ENCODE peak calls at places on chromosome 6, in seven cellular contexts. N is brain microvascular endothelial cell; V is naive thymus-derived CD4-positive, alpha-beta T cell; F is neural progenitor cell; R is AG10803; G is body of pancreas; M is HCT116. E is an unnamed sample.

GRCh38 chr6:105985816-105986632 is 100.1 kb upstream of the PRDM1 start:
- DNase-seq in F (peak), M (no peak), N (no peak), G (no peak), V (no peak), R (no peak), E (no peak)

GRCh38 chr6:42367353-42368011 is 84.2 kb downstream of the TRERF1 start:
- DNase-seq in R (peak), G (peak), V (peak), M (no peak), F (no peak), N (no peak), E (no peak)

GRCh38 chr6:90350689-90351554 is 54.3 kb upstream of the BACH2 start:
- DNase-seq in V (peak), R (no peak), F (no peak), N (no peak), G (peak), M (no peak), E (no peak)

GRCh38 chr6:24859132-24859531 is 60.4 kb upstream of the ARMH2 start:
- DNase-seq in M (no peak), F (no peak), N (no peak), R (no peak), V (no peak), G (no peak), E (no peak)

GRCh38 chr6:149694926-149695325 is 23.0 kb downstream of the LATS1 start:
- DNase-seq in R (no peak), N (no peak), M (no peak), F (no peak), G (no peak), V (no peak), E (no peak)

GRCh38 chr6:147949981-147950622 is 392.5 kb upstream of the SASH1 start:
- DNase-seq in G (no peak), V (no peak), N (peak), F (no peak), M (no peak), R (no peak), E (no peak)

GRCh38 chr6:5723905-5724691 is 282.6 kb downstream of the NRN1 start:
- DNase-seq in G (peak), F (peak), R (no peak), N (peak), V (no peak), M (no peak), E (no peak)

GRCh38 chr6:6820688-6821238 is 232.2 kb downstream of the LY86 start:
- DNase-seq in M (peak), N (no peak), G (peak), V (no peak), F (peak), R (no peak), E (no peak)

GRCh38 chr6:157096522-157096921 is 226.8 kb downstream of the TMEM242 start:
- DNase-seq in G (peak), M (no peak), R (no peak), V (no peak), F (no peak), N (no peak), E (no peak)

GRCh38 chr6:104884867-104885517 is 25.3 kb upstream of the HACE1 start:
- DNase-seq in M (no peak), R (no peak), N (no peak), V (no peak), G (no peak), F (no peak), E (peak)

GRCh38 chr6:85490516-85491248 is 40.8 kb downstream of the NT5E start:
- DNase-seq in N (no peak), G (no peak), V (no peak), M (peak), F (no peak), R (peak), E (no peak)

GRCh38 chr6:158109744-158110143 is 58.3 kb downstream of the SERAC1 start:
- DNase-seq in R (peak), G (no peak), F (no peak), M (no peak), V (no peak), N (no peak), E (peak)

GRCh38 chr6:6881438-6882267 is 226.1 kb upstream of the RREB1 start:
- DNase-seq in G (no peak), R (no peak), M (no peak), F (no peak), V (no peak), N (no peak), E (no peak)

GRCh38 chr6:42140051-42140450 is 2.4 kb downstream of the C6orf132 start:
- DNase-seq in N (no peak), V (no peak), M (no peak), G (peak), F (no peak), R (peak), E (no peak)

GRCh38 chr6:107866606-107867301 is 42.6 kb upstream of the SCML4 start:
- DNase-seq in R (peak), V (peak), M (peak), F (peak), N (peak), G (peak), E (no peak)

GRCh38 chr6:163612200-163612599 is 197.7 kb downstream of the QKI start:
- DNase-seq in F (no peak), V (no peak), G (no peak), M (no peak), R (no peak), N (no peak), E (no peak)

GRCh38 chr6:9002833-9003232 is 567.5 kb upstream of the SLC35B3 start:
- DNase-seq in M (no peak), R (no peak), G (no peak), F (no peak), V (no peak), N (no peak), E (no peak)

GRCh38 chr6:46174904-46175303 is 4.1 kb upstream of the ENPP5 start:
- DNase-seq in N (no peak), R (no peak), M (no peak), V (no peak), G (no peak), F (no peak), E (no peak)

GRCh38 chr6:89073840-89074239 is 6.7 kb upstream of the PNRC1 start:
- DNase-seq in N (no peak), M (no peak), F (no peak), R (no peak), V (no peak), G (no peak), E (no peak)

GRCh38 chr6:104689551-104690205 is 170.0 kb downstream of the HACE1 start:
- DNase-seq in F (no peak), M (peak), N (peak), V (no peak), G (no peak), R (peak), E (peak)

GRCh38 chr6:123997223-123997622 is 193.6 kb downstream of the NKAIN2 start:
- DNase-seq in R (no peak), G (peak), F (no peak), V (no peak), N (no peak), M (no peak), E (no peak)

GRCh38 chr6:79425589-79426311 is 111.5 kb downstream of the LCA5 start:
- DNase-seq in N (no peak), R (no peak), F (no peak), V (no peak), M (no peak), G (peak), E (no peak)

GRCh38 chr6:75285156-75285639 is 606 bp upstream of the TMEM30A start:
- DNase-seq in R (no peak), V (no peak), G (no peak), M (no peak), F (no peak), N (no peak), E (no peak)

GRCh38 chr6:132964101-132964867 is 149.9 kb downstream of the RPS12 start:
- DNase-seq in F (no peak), G (peak), N (peak), V (no peak), M (no peak), R (no peak), E (no peak)

GRCh38 chr6:127420558-127420957 is 38.6 kb downstream of the KIAA0408 start:
- DNase-seq in N (peak), V (peak), G (peak), R (peak), M (peak), F (peak), E (peak)

GRCh38 chr6:69866351-69867074 is at the start of gene COL19A1:
- DNase-seq in M (no peak), F (peak), G (peak), V (peak), R (no peak), N (no peak), E (no peak)

GRCh38 chr6:44265843-44266233 is 487 bp upstream of the NFKBIE start:
- DNase-seq in G (no peak), R (no peak), V (no peak), M (no peak), N (no peak), F (no peak), E (no peak)

GRCh38 chr6:35534396-35535170 is 21.9 kb upstream of the TULP1 start:
- DNase-seq in M (no peak), N (no peak), R (no peak), V (no peak), G (no peak), F (peak), E (no peak)

GRCh38 chr6:127518710-127519468 is at the start of gene MTCL3:
- DNase-seq in R (peak), F (peak), N (peak), G (peak), V (no peak), M (no peak), E (peak)

GRCh38 chr6:3456794-3457709 is at the start of gene SLC22A23:
- DNase-seq in R (peak), N (no peak), V (peak), G (peak), M (peak), F (peak), E (no peak)
- H3K4me3 ChIP-seq in R (peak), N (peak), V (peak), G (peak), M (peak), F (peak), E (peak)

GRCh38 chr6:10112871-10113584 is 301.8 kb downstream of the TFAP2A start:
- DNase-seq in G (no peak), R (no peak), M (no peak), F (peak), V (no peak), N (no peak), E (no peak)
- H3K4me3 ChIP-seq in G (no peak), R (no peak), M (no peak), F (peak), V (no peak), N (no peak), E (no peak)

GRCh38 chr6:87472525-87473418 is at the start of gene SLC35A1:
- DNase-seq in F (peak), G (peak), R (peak), N (peak), V (peak), M (peak), E (peak)

GRCh38 chr6:87473419-87473903 is 687 bp downstream of the SLC35A1 start:
- DNase-seq in R (peak), V (no peak), G (peak), F (peak), M (no peak), N (peak), E (no peak)
- H3K4me3 ChIP-seq in R (peak), V (peak), G (peak), F (peak), M (peak), N (peak), E (peak)

DNA sequence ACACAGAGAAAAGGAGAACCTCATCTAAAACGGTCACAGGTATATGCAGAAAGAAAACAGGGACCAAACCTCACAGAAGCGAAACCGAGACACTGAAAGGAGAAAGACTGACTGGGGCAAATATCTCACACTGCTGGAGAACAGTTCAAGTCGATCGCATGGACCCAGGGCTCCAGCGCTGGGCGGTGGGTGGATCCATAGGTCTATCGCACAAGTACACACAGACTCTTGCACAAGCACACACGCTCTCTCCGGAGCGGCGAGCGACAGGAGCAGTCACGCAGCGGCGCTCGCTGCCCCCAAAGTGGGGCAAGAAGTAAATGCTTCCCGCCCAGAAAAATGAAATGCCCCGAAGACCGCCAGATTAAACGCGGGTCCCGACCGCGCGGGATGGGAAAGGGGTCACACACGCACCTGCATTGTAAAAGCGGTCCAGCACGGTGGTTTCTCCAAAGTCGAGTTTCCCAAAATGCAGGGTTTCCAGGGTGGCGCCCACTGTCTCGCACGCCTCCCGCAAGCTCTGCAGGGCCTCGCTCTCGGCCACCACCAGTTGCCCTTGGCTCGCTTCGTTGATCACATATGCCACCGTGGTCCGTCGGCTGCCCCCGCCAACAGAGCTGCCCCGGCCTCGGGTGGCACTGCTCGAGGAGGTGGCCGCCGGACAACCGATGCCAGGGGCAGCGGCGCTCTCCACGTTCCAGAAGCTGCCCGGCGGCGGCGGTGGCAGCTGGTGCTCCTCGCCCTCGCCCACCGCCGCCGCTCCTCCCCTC is 796 bp downstream of the MAP3K5 start:
- DNase-seq in F (peak), N (peak), R (peak), G (peak), V (peak), M (no peak), E (no peak)
- H3K4me3 ChIP-seq in F (peak), N (peak), R (peak), G (peak), V (peak), M (peak), E (peak)

GRCh38 chr6:30450908-30451818 is 38.1 kb upstream of the HLA-E start:
- DNase-seq in G (peak), M (no peak), R (peak), F (peak), V (peak), N (peak), E (no peak)
- H3K4me3 ChIP-seq in G (no peak), M (no peak), R (peak), F (no peak), V (peak), N (no peak), E (peak)

DNA sequence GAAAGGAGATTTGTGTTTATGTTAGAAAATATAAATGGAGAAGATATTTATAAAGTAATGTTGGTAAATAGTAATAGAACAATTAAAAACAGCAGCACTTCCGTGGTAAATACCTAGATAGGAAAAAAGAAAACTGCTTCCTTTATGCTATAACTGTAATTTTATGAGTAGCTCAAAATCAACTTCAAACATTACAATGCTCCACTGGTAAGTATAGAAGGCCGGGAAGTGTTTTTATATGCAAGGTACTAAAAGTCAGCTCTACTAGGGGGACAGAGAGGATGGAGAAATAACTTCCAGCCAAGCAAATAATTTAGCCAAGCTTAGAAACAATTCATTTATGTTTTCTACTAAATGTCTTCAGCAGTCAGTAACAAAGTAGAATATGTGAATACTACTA is 56.7 kb downstream of the ARHGAP18 start:
- DNase-seq in M (no peak), F (no peak), R (no peak), N (no peak), V (no peak), G (no peak), E (no peak)
- H3K4me3 ChIP-seq in M (no peak), F (no peak), R (no peak), N (no peak), V (no peak), G (no peak), E (no peak)

GRCh38 chr6:96900873-96901272 is 3.2 kb upstream of the NDUFAF4 start:
- DNase-seq in F (no peak), R (no peak), G (no peak), N (no peak), M (no peak), V (no peak), E (no peak)
- H3K4me3 ChIP-seq in F (no peak), R (no peak), G (no peak), N (no peak), M (no peak), V (no peak), E (no peak)

GRCh38 chr6:54801669-54802068 is 44.9 kb upstream of the FAM83B start:
- DNase-seq in R (peak), F (no peak), G (no peak), M (peak), V (no peak), N (peak), E (peak)
- H3K4me3 ChIP-seq in R (no peak), F (no peak), G (no peak), M (peak), V (no peak), N (no peak), E (no peak)

GRCh38 chr6:20789162-20789561 is 254.9 kb downstream of the CDKAL1 start:
- DNase-seq in R (peak), F (no peak), M (no peak), G (no peak), N (no peak), V (no peak), E (no peak)
- H3K4me3 ChIP-seq in R (no peak), F (no peak), M (no peak), G (no peak), N (no peak), V (no peak), E (no peak)

GRCh38 chr6:31792090-31792374 is 3.5 kb downstream of the VARS1 start:
- DNase-seq in M (no peak), G (no peak), R (no peak), F (no peak), N (no peak), V (no peak), E (no peak)
- H3K4me3 ChIP-seq in M (peak), G (no peak), R (no peak), F (no peak), N (no peak), V (no peak), E (no peak)

E was measured in skeletal muscle cell.